ENCODE peak calls at places on chromosomes 4 and X, in ten cellular contexts. R is hepatocyte, F is Panc1, H is ascending aorta, M is fibroblast of villous mesenchyme, C is AG04450, L is ovary, T is AG04449, V is OCI-LY7, X is choroid plexus epithelial cell. Z is an unnamed sample.

GRCh38 chrX:45778621-45779020 is 577.9 kb upstream of the DIPK2B start:
- DNase-seq in R (no peak), F (no peak), H (no peak), M (no peak), C (no peak), L (no peak), T (no peak), V (no peak), X (no peak), Z (no peak)

GRCh38 chr4:138438608-138439007 is 196.5 kb upstream of the SLC7A11 start:
- DNase-seq in R (no peak), F (no peak), H (no peak), M (peak), C (no peak), L (no peak), T (no peak), V (no peak), X (peak), Z (no peak)

GRCh38 chr4:47374477-47374876 is 89.0 kb downstream of the COMMD8 start:
- DNase-seq in R (no peak), F (peak), H (no peak), M (peak), C (peak), L (no peak), T (peak), V (no peak), X (peak), Z (peak)

GRCh38 chr4:36189511-36190226 is 54.6 kb downstream of the ARAP2 start:
- DNase-seq in R (no peak), F (no peak), H (no peak), M (no peak), C (no peak), L (no peak), T (no peak), V (peak), X (peak), Z (no peak)

GRCh38 chrX:136126892-136127406 is 20.4 kb upstream of the FHL1 start:
- DNase-seq in R (no peak), F (no peak), H (no peak), M (no peak), C (no peak), L (no peak), T (no peak), V (no peak), X (peak), Z (no peak)

GRCh38 chrX:48749182-48749581 is 12.4 kb upstream of the GLOD5 start:
- DNase-seq in R (no peak), F (no peak), H (no peak), M (no peak), C (no peak), L (no peak), T (no peak), V (no peak), X (no peak), Z (no peak)

GRCh38 chr4:38753021-38753806 is 29.6 kb downstream of the TLR10 start:
- DNase-seq in R (peak), F (no peak), H (peak), M (peak), C (peak), L (peak), T (peak), V (no peak), X (peak), Z (peak)

GRCh38 chr4:60992037-60992436 is 208.1 kb upstream of the ADGRL3 start:
- DNase-seq in R (no peak), F (no peak), H (no peak), M (peak), C (no peak), L (no peak), T (no peak), V (no peak), X (peak), Z (no peak)

GRCh38 chr4:6680372-6681034 is 13.2 kb upstream of the S100P start:
- DNase-seq in R (no peak), F (no peak), H (no peak), M (no peak), C (no peak), L (no peak), T (no peak), V (no peak), X (no peak), Z (no peak)

GRCh38 chr4:102169345-102169744 is 175.9 kb downstream of the SLC39A8 start:
- DNase-seq in R (peak), F (no peak), H (no peak), M (no peak), C (no peak), L (no peak), T (no peak), V (no peak), X (peak), Z (no peak)

GRCh38 chrX:129650183-129650689 is 4.5 kb downstream of the APLN start:
- DNase-seq in R (no peak), F (no peak), H (no peak), M (no peak), C (no peak), L (no peak), T (no peak), V (no peak), X (no peak), Z (no peak)

GRCh38 chr4:40916880-40917279 is 167.1 kb downstream of the NSUN7 start:
- DNase-seq in R (peak), F (no peak), H (no peak), M (peak), C (no peak), L (no peak), T (no peak), V (peak), X (peak), Z (no peak)

GRCh38 chr4:108834787-108835384 is 72.0 kb upstream of the ETNPPL start:
- DNase-seq in R (peak), F (no peak), H (no peak), M (peak), C (peak), L (no peak), T (no peak), V (peak), X (peak), Z (peak)

GRCh38 chr4:188986271-188986689 is 847.0 kb downstream of the TRIML1 start:
- DNase-seq in R (no peak), F (peak), H (no peak), M (peak), C (peak), L (no peak), T (peak), V (no peak), X (peak), Z (peak)

GRCh38 chr4:109803924-109804571 is 2.2 kb upstream of the CFI start:
- DNase-seq in R (peak), F (no peak), H (no peak), M (peak), C (no peak), L (no peak), T (no peak), V (peak), X (peak), Z (peak)

GRCh38 chr4:144582975-144583374 is 63.0 kb upstream of the HHIP start:
- DNase-seq in R (peak), F (no peak), H (no peak), M (no peak), C (no peak), L (no peak), T (no peak), V (no peak), X (peak), Z (no peak)

GRCh38 chr4:52947691-52948397 is 85.7 kb downstream of the RASL11B start:
- DNase-seq in R (no peak), F (no peak), H (no peak), M (no peak), C (no peak), L (no peak), T (no peak), V (no peak), X (no peak), Z (no peak)

GRCh38 chr4:19924761-19925160 is 326.9 kb upstream of the SLIT2 start:
- DNase-seq in R (no peak), F (no peak), H (no peak), M (peak), C (no peak), L (no peak), T (no peak), V (no peak), X (peak), Z (no peak)

GRCh38 chrX:54413753-54414152 is 26.5 kb upstream of the TSR2 start:
- DNase-seq in R (peak), F (no peak), H (no peak), M (peak), C (no peak), L (no peak), T (no peak), V (no peak), X (peak), Z (no peak)

GRCh38 chr4:172900880-172901279 is 267.7 kb upstream of the GALNT7 start:
- DNase-seq in R (no peak), F (no peak), H (no peak), M (no peak), C (no peak), L (no peak), T (no peak), V (no peak), X (no peak), Z (no peak)

GRCh38 chr4:148634476-148634875 is 192.3 kb upstream of the NR3C2 start:
- DNase-seq in R (no peak), F (no peak), H (no peak), M (no peak), C (no peak), L (no peak), T (no peak), V (no peak), X (peak), Z (no peak)

GRCh38 chr4:159216834-159217233 is 114.0 kb downstream of the RAPGEF2 start:
- DNase-seq in R (no peak), F (no peak), H (no peak), M (no peak), C (no peak), L (no peak), T (no peak), V (no peak), X (no peak), Z (no peak)

GRCh38 chr4:55021214-55021613 is 104.2 kb downstream of the KDR start:
- DNase-seq in R (no peak), F (no peak), H (no peak), M (no peak), C (no peak), L (no peak), T (no peak), V (no peak), X (no peak), Z (no peak)

GRCh38 chrX:119990995-119991787 is 47.6 kb upstream of the NKAP start:
- DNase-seq in R (peak), F (no peak), H (no peak), M (no peak), C (no peak), L (no peak), T (no peak), V (no peak), X (no peak), Z (no peak)

GRCh38 chr4:40865696-40866095 is 115.9 kb downstream of the NSUN7 start:
- DNase-seq in R (no peak), F (no peak), H (no peak), M (peak), C (no peak), L (no peak), T (no peak), V (no peak), X (peak), Z (no peak)

GRCh38 chr4:44563496-44563895 is 87.9 kb downstream of the YIPF7 start:
- DNase-seq in R (no peak), F (no peak), H (no peak), M (no peak), C (no peak), L (no peak), T (no peak), V (no peak), X (no peak), Z (no peak)

DNA sequence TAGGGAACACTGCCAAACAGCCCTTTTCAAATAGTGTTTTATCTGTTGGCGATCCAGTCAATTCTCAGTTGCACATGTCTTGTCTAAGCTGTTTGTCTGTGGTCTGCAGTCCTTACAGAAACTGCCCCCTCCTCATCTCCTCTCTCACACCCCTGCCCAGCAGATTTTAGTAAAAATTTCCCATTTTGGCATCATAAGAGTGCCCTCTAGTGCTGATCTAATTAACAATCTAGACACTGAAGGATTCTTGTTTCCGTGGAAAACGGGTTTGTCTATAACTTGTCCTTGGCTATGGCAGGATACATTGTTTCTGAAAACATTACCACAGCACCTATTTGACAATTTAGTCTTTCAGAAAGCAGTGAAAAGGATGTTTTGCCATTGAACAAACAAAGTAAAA is 227.2 kb upstream of the MBNL3 start:
- DNase-seq in R (no peak), F (no peak), H (no peak), M (peak), C (no peak), L (no peak), T (no peak), V (no peak), X (peak), Z (no peak)
- TF ChIP-seq CTCF in R (peak), F (peak), H (no peak), M (peak), C (peak), L (no peak), T (peak), V (peak), X (peak), Z (peak)

GRCh38 chr4:153260152-153260551 is 55.9 kb downstream of the TRIM2 start:
- DNase-seq in R (no peak), F (no peak), H (no peak), M (no peak), C (no peak), L (no peak), T (no peak), V (no peak), X (no peak), Z (no peak)
- H3K4me3 ChIP-seq in R (no peak), F (no peak), H (no peak), M (no peak), C (no peak), L (no peak), T (no peak), V (no peak), X (no peak), Z (no peak)

GRCh38 chrX:10600479-10600878 is 19.9 kb downstream of the MID1 start:
- DNase-seq in R (no peak), F (no peak), H (no peak), M (no peak), C (no peak), L (no peak), T (no peak), V (no peak), X (no peak), Z (no peak)

GRCh38 chrX:10602646-10603045 is 17.7 kb downstream of the MID1 start:
- DNase-seq in R (no peak), F (no peak), H (no peak), M (no peak), C (no peak), L (no peak), T (no peak), V (no peak), X (no peak), Z (no peak)

GRCh38 chrX:10598540-10598939 is 21.8 kb downstream of the MID1 start:
- DNase-seq in R (no peak), F (no peak), H (no peak), M (no peak), C (no peak), L (no peak), T (no peak), V (no peak), X (no peak), Z (no peak)

GRCh38 chrX:10603612-10604011 is 16.8 kb downstream of the MID1 start:
- DNase-seq in R (no peak), F (no peak), H (no peak), M (no peak), C (no peak), L (no peak), T (no peak), V (no peak), X (no peak), Z (no peak)

GRCh38 chrX:10597871-10598270 is 22.5 kb downstream of the MID1 start:
- DNase-seq in R (no peak), F (no peak), H (no peak), M (peak), C (no peak), L (no peak), T (no peak), V (peak), X (peak), Z (no peak)
- TF ChIP-seq CTCF in R (peak), F (peak), H (no peak), M (peak), C (peak), L (no peak), T (peak), V (peak), X (peak), Z (peak)

DNA sequence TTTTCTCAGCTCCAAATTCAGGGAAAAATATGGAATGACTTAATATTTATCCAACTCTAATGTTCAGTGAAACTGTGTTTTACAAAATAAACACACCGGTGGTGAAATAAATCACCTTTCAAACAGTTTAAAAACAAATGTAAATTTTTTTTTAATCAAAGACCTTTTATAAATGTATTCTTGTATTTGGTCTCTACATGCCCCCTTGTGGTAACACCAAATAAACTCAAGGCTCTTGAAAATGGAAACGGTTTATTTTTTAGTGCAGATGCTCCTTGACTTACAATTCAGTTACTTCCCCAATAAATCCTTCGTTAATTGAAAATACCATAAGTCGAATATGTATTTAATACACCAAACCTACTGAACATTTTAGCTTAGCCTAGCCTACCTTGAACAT is 45.9 kb upstream of the ITM2A start:
- DNase-seq in R (peak), F (peak), H (no peak), M (peak), C (no peak), L (no peak), T (no peak), V (peak), X (peak), Z (no peak)
- H3K4me3 ChIP-seq in R (no peak), F (peak), H (no peak), M (no peak), C (no peak), L (no peak), T (no peak), V (no peak), X (peak), Z (no peak)

GRCh38 chr4:124711469-124712416 is 789 bp downstream of the ANKRD50 start:
- DNase-seq in R (peak), F (no peak), H (peak), M (peak), C (peak), L (no peak), T (no peak), V (peak), X (peak), Z (peak)
- TF ChIP-seq CTCF in R (peak), F (peak), H (no peak), M (peak), C (peak), L (no peak), T (no peak), V (no peak), X (peak), Z (peak)

GRCh38 chr4:11470709-11471441 is 42.2 kb upstream of the HS3ST1 start:
- DNase-seq in R (no peak), F (no peak), H (no peak), M (no peak), C (no peak), L (no peak), T (no peak), V (no peak), X (no peak), Z (no peak)
- H3K4me3 ChIP-seq in R (no peak), F (no peak), H (no peak), M (no peak), C (no peak), L (no peak), T (no peak), V (no peak), X (no peak), Z (no peak)

GRCh38 chrX:33211356-33212254 is at the start of gene DMD:
- DNase-seq in R (peak), F (no peak), H (peak), M (peak), C (peak), L (peak), T (peak), V (no peak), X (peak), Z (no peak)
- TF ChIP-seq CTCF in R (no peak), F (no peak), H (no peak), M (no peak), C (no peak), L (no peak), T (no peak), V (no peak), X (peak), Z (no peak)